ENCODE peak calls at places on chromosomes 13 and 19, in four cellular contexts. C, D, Z and S are unnamed samples.
A peak's percentile ranks its signal among the peaks of the same experiment; 100 is the strongest.

GRCh38 chr13:74931698-74932433 is 550.1 kb downstream of the TBC1D4 start:
- DNase-seq in C (no peak), D (peak; percentile 75), Z (no peak), S (no peak)

GRCh38 chr19:15315101-15315500 is 17.2 kb downstream of the BRD4 start:
- DNase-seq in C (no peak), D (no peak), Z (no peak), S (no peak)

GRCh38 chr13:106527806-106528205 is 7.7 kb downstream of the EFNB2 start:
- DNase-seq in C (no peak), D (no peak), Z (no peak), S (no peak)

GRCh38 chr13:93915269-93915809 is 564.1 kb downstream of the DCT start:
- DNase-seq in C (no peak), D (peak; percentile 76), Z (no peak), S (no peak)

GRCh38 chr13:109243311-109243951 is 543.0 kb downstream of the IRS2 start:
- DNase-seq in C (no peak), D (peak; percentile 89), Z (no peak), S (peak; percentile 88)

GRCh38 chr19:29687244-29687896 is 22.1 kb downstream of the PLEKHF1 start:
- DNase-seq in C (peak; percentile 82), D (peak; percentile 97), Z (peak; percentile 64), S (peak; percentile 94)

GRCh38 chr19:20269461-20269860 is 102.4 kb downstream of the ZNF486 start:
- DNase-seq in C (no peak), D (no peak), Z (no peak), S (no peak)

GRCh38 chr13:47076536-47076935 is 179.7 kb upstream of the HTR2A start:
- DNase-seq in C (no peak), D (peak; percentile 69), Z (no peak), S (no peak)

GRCh38 chr13:94610475-94610874 is 8.8 kb downstream of the GPR180 start:
- DNase-seq in C (no peak), D (no peak), Z (no peak), S (no peak)

GRCh38 chr19:397941-398706 is 10.8 kb downstream of the C2CD4C start:
- DNase-seq in C (no peak), D (no peak), Z (no peak), S (no peak)

GRCh38 chr13:111359237-111359915 is 38.9 kb downstream of the TEX29 start:
- DNase-seq in C (no peak), D (peak; percentile 58), Z (no peak), S (no peak)

GRCh38 chr19:2476451-2477140 is 669 bp downstream of the GADD45B start:
- DNase-seq in C (peak; percentile 56), D (peak; percentile 83), Z (peak; percentile 78), S (no peak)

GRCh38 chr13:109602356-109602755 is 184.0 kb downstream of the IRS2 start:
- DNase-seq in C (no peak), D (no peak), Z (no peak), S (no peak)

GRCh38 chr19:3743486-3743885 is 18.0 kb downstream of the APBA3 start:
- DNase-seq in C (no peak), D (peak; percentile 31), Z (no peak), S (no peak)

GRCh38 chr19:4541114-4541805 is 1.4 kb upstream of the LRG1 start:
- DNase-seq in C (no peak), D (peak; percentile 46), Z (no peak), S (no peak)

GRCh38 chr19:30692517-30692870 is 320.3 kb downstream of the ZNF536 start:
- DNase-seq in C (no peak), D (peak; percentile 51), Z (no peak), S (no peak)

GRCh38 chr13:77305276-77305675 is 21.6 kb downstream of the MYCBP2 start:
- DNase-seq in C (no peak), D (no peak), Z (no peak), S (no peak)

GRCh38 chr13:113803409-113804016 is 44.5 kb downstream of the TMEM255B start:
- DNase-seq in C (no peak), D (no peak), Z (no peak), S (no peak)

GRCh38 chr13:32830632-32831031 is 185.6 kb upstream of the KL start:
- DNase-seq in C (no peak), D (no peak), Z (no peak), S (no peak)

GRCh38 chr19:35330475-35330874 is 1.5 kb downstream of the CD22 start:
- DNase-seq in C (no peak), D (no peak), Z (no peak), S (no peak)

GRCh38 chr19:41877490-41877876 is 404 bp downstream of the CD79A start:
- DNase-seq in C (no peak), D (no peak), Z (no peak), S (no peak)

GRCh38 chr13:50679321-50679720 is 164.2 kb downstream of the DLEU7 start:
- DNase-seq in C (no peak), D (peak; percentile 58), Z (no peak), S (no peak)

GRCh38 chr19:805161-805561 is 7.9 kb downstream of the PTBP1 start:
- DNase-seq in C (no peak), D (no peak), Z (no peak), S (no peak)

GRCh38 chr13:24680258-24680920 is at the start of gene ATP12A:
- DNase-seq in C (no peak), D (no peak), Z (peak; percentile 50), S (no peak)

GRCh38 chr19:17109962-17110598 is 34.5 kb downstream of the MYO9B start:
- DNase-seq in C (peak; percentile 72), D (no peak), Z (no peak), S (no peak)

GRCh38 chr13:80441968-80442367 is 101.0 kb upstream of the SPRY2 start:
- DNase-seq in C (no peak), D (peak; percentile 14), Z (no peak), S (no peak)

GRCh38 chr19:27529158-27529557 is 1683.8 kb downstream of the UQCRFS1 start:
- DNase-seq in C (no peak), D (no peak), Z (no peak), S (no peak)

GRCh38 chr13:87798536-87798935 is 127.4 kb downstream of the SLITRK5 start:
- DNase-seq in C (no peak), D (no peak), Z (no peak), S (no peak)

GRCh38 chr13:45807520-45808099 is 43.9 kb downstream of the SIAH3 start:
- DNase-seq in C (no peak), D (peak; percentile 70), Z (no peak), S (peak; percentile 15)

GRCh38 chr19:13051581-13052165 is 51.0 kb downstream of the LYL1 start:
- DNase-seq in C (no peak), D (peak; percentile 81), Z (peak; percentile 66), S (no peak)

GRCh38 chr13:106532111-106532929 is 3.1 kb downstream of the EFNB2 start:
- DNase-seq in C (no peak), D (peak; percentile 71), Z (no peak), S (no peak)

GRCh38 chr19:6969490-6969889 is 51.7 kb downstream of the MBD3L2B start:
- DNase-seq in C (no peak), D (no peak), Z (no peak), S (no peak)

GRCh38 chr19:20423381-20424207 is 142.0 kb downstream of the ZNF737 start:
- DNase-seq in C (peak; percentile 65), D (peak; percentile 74), Z (peak; percentile 50), S (no peak)

GRCh38 chr19:2494084-2494446 is 18.1 kb downstream of the GADD45B start:
- DNase-seq in C (no peak), D (peak; percentile 89), Z (no peak), S (peak; percentile 66)

GRCh38 chr13:61156753-61157152 is 258.9 kb downstream of the PCDH20 start:
- DNase-seq in C (no peak), D (no peak), Z (no peak), S (no peak)

GRCh38 chr13:47019977-47020376 is 123.1 kb upstream of the HTR2A start:
- DNase-seq in C (no peak), D (no peak), Z (no peak), S (no peak)

GRCh38 chr13:43374621-43375020 is 351.2 kb downstream of the DNAJC15 start:
- DNase-seq in C (no peak), D (peak; percentile 74), Z (no peak), S (no peak)